ENCODE peak calls at places on chromosomes 1 and 21, in four cellular contexts. One of them, this sample, is unnamed.

GRCh38 chr1:96688737-96689136 is 32.8 kb upstream of the PTBP2 start:
- DNase-seq in GM03348: no peak
- DNase-seq in Calu3: no peak
- DNase-seq in foreskin melanocyte: no peak
- DNase-seq in this sample: no peak

GRCh38 chr1:232553050-232553754 is 76.7 kb downstream of the SIPA1L2 start:
- DNase-seq in foreskin melanocyte: no peak
- DNase-seq in GM03348: no peak
- DNase-seq in Calu3: no peak
- DNase-seq in this sample: no peak

GRCh38 chr1:97082160-97082848 is 360.7 kb downstream of the PTBP2 start:
- DNase-seq in Calu3: no peak
- DNase-seq in foreskin melanocyte: no peak
- DNase-seq in GM03348: no peak
- DNase-seq in this sample: no peak

GRCh38 chr1:15442119-15442518 is 3.9 kb downstream of the CTRC start:
- DNase-seq in Calu3: no peak
- DNase-seq in foreskin melanocyte: no peak
- DNase-seq in GM03348: no peak
- DNase-seq in this sample: no peak

GRCh38 chr1:203662821-203663220 is 36.2 kb downstream of the ATP2B4 start:
- DNase-seq in GM03348: no peak
- DNase-seq in foreskin melanocyte: no peak
- DNase-seq in Calu3: no peak
- DNase-seq in this sample: no peak

GRCh38 chr1:41823453-41823852 is 95.3 kb downstream of the HIVEP3 start:
- DNase-seq in GM03348: peak
- DNase-seq in Calu3: peak
- DNase-seq in foreskin melanocyte: no peak
- DNase-seq in this sample: peak

GRCh38 chr1:151510957-151511635 is at the start of gene CGN:
- DNase-seq in Calu3: peak
- DNase-seq in foreskin melanocyte: peak
- DNase-seq in GM03348: peak
- DNase-seq in this sample: peak

GRCh38 chr1:38686306-38687255 is 173.0 kb downstream of the RRAGC start:
- DNase-seq in Calu3: no peak
- DNase-seq in GM03348: no peak
- DNase-seq in foreskin melanocyte: no peak
- DNase-seq in this sample: no peak

GRCh38 chr1:34070201-34070836 is 94.7 kb downstream of the CSMD2 start:
- DNase-seq in foreskin melanocyte: no peak
- DNase-seq in Calu3: no peak
- DNase-seq in GM03348: no peak
- DNase-seq in this sample: no peak

GRCh38 chr1:234589854-234590620 is 19.9 kb downstream of the IRF2BP2 start:
- DNase-seq in GM03348: peak
- DNase-seq in foreskin melanocyte: no peak
- DNase-seq in Calu3: no peak
- DNase-seq in this sample: no peak

GRCh38 chr21:35048183-35048601 is 910 bp downstream of the RUNX1 start:
- DNase-seq in GM03348: peak
- DNase-seq in foreskin melanocyte: no peak
- DNase-seq in Calu3: peak
- DNase-seq in this sample: no peak

GRCh38 chr1:160520582-160520981 is 2.5 kb downstream of the SLAMF6 start:
- DNase-seq in foreskin melanocyte: peak
- DNase-seq in GM03348: no peak
- DNase-seq in Calu3: no peak
- DNase-seq in this sample: peak

GRCh38 chr21:45948576-45949141 is 32.9 kb upstream of the COL6A1 start:
- DNase-seq in foreskin melanocyte: no peak
- DNase-seq in GM03348: no peak
- DNase-seq in Calu3: no peak
- DNase-seq in this sample: no peak

This sample was measured in COLO829.